ENCODE peak calls at places on chromosomes 3 and 15, in eight cellular contexts. K is stimulated activated CD4-positive, alpha-beta T cell treated with anti-CD3 and anti-CD28 coated beads, Interleukin-1b, Interleukin-23, amount 100 ng/mL, for 24 hours; H is smooth muscle cell of the brain vasculature; Q is astrocyte of the spinal cord; X is astrocyte of the hippocampus; O is RWPE2; I is cardiac fibroblast; N is adipocyte. F is an unnamed sample.

GRCh38 chr3:101853971-101854370 is 4.7 kb downstream of the NFKBIZ start:
- DNase-seq in Q (no peak), I (peak), X (no peak), O (no peak), H (no peak), K (no peak), N (no peak), F (no peak)

GRCh38 chr3:42020681-42021307 is 58.9 kb upstream of the ULK4 start:
- DNase-seq in N (peak), X (peak), H (no peak), Q (peak), K (no peak), I (peak), O (no peak), F (no peak)

GRCh38 chr15:31437686-31438085 is 111.1 kb downstream of the KLF13 start:
- DNase-seq in X (no peak), K (peak), I (no peak), Q (no peak), H (no peak), O (no peak), N (no peak), F (no peak)

GRCh38 chr3:123390865-123391613 is 57.9 kb downstream of the ADCY5 start:
- DNase-seq in I (no peak), N (peak), K (no peak), O (no peak), H (no peak), X (no peak), Q (no peak), F (no peak)

GRCh38 chr3:86282106-86282787 is 708.7 kb downstream of the VGLL3 start:
- DNase-seq in O (peak), X (no peak), N (no peak), K (no peak), Q (no peak), H (no peak), I (no peak), F (no peak)

GRCh38 chr15:49215768-49216739 is 46.0 kb downstream of the GALK2 start:
- DNase-seq in X (peak), O (no peak), H (no peak), I (no peak), Q (no peak), N (no peak), K (no peak), F (peak)

GRCh38 chr3:193842029-193842782 is 249.2 kb downstream of the OPA1 start:
- DNase-seq in K (no peak), N (no peak), O (no peak), Q (no peak), I (no peak), X (no peak), H (no peak), F (no peak)

GRCh38 chr15:82554351-82554750 is 14.1 kb upstream of the RPS17 start:
- DNase-seq in O (no peak), K (no peak), X (no peak), N (no peak), I (peak), H (no peak), Q (no peak), F (no peak)

GRCh38 chr3:110473405-110473804 is 598.2 kb upstream of the NECTIN3 start:
- DNase-seq in N (no peak), X (no peak), K (no peak), O (no peak), I (no peak), H (no peak), Q (no peak), F (no peak)

GRCh38 chr3:170745211-170745718 is 124.7 kb downstream of the RPL22L1 start:
- DNase-seq in Q (peak), N (no peak), H (no peak), K (no peak), X (peak), I (peak), O (no peak), F (no peak)

GRCh38 chr3:156782319-156782718 is 43.8 kb upstream of the LEKR1 start:
- DNase-seq in K (no peak), I (no peak), O (no peak), N (no peak), Q (no peak), X (no peak), H (no peak), F (no peak)

GRCh38 chr15:29638781-29639180 is 183.5 kb downstream of the TJP1 start:
- DNase-seq in N (no peak), X (peak), O (no peak), K (no peak), H (peak), Q (peak), I (peak), F (no peak)

GRCh38 chr3:57555738-57556458 is at the start of gene PDE12:
- DNase-seq in Q (peak), N (peak), I (peak), X (peak), K (peak), O (peak), H (peak), F (peak)

F was measured in SJCRH30.